ENCODE peak calls at places on chromosomes 12 and 14, in eight cellular contexts. T, J, M, S, Q, Z, C and P are unnamed samples.

GRCh38 chr14:58738189-58738836 is 100.6 kb downstream of the DACT1 start:
- DNase-seq in C (no peak), Z (no peak), S (no peak), M (no peak), T (no peak), J (no peak), Q (peak; percentile 90), P (no peak)

GRCh38 chr12:38892090-38892786 is 13.2 kb downstream of the CPNE8 start:
- DNase-seq in M (no peak), T (no peak), C (no peak), J (no peak), Q (no peak), S (no peak), Z (no peak), P (no peak)

GRCh38 chr12:80937391-80938238 is at the start of gene LIN7A:
- DNase-seq in S (no peak), C (peak; percentile 48), M (no peak), Z (peak; percentile 56), Q (peak; percentile 62), T (peak; percentile 73), J (no peak), P (peak; percentile 47)

GRCh38 chr12:120093592-120094355 is 22.8 kb downstream of the RAB35 start:
- DNase-seq in J (no peak), M (no peak), T (peak; percentile 81), S (no peak), C (no peak), Z (no peak), Q (no peak), P (peak; percentile 68)

GRCh38 chr12:113263431-113263963 is 42.2 kb downstream of the TPCN1 start:
- DNase-seq in M (no peak), T (no peak), C (no peak), J (no peak), Q (no peak), Z (no peak), S (no peak), P (no peak)

GRCh38 chr12:71455028-71455737 is 15.6 kb downstream of the LGR5 start:
- DNase-seq in Q (no peak), Z (no peak), S (no peak), M (no peak), J (peak; percentile 93), C (no peak), T (peak; percentile 41), P (no peak)

GRCh38 chr12:69688021-69688420 is 11.1 kb downstream of the BEST3 start:
- DNase-seq in T (peak; percentile 17), Z (no peak), Q (peak; percentile 61), J (no peak), M (no peak), C (no peak), S (no peak), P (no peak)

GRCh38 chr12:43407816-43408645 is 144.0 kb downstream of the ADAMTS20 start:
- DNase-seq in Z (no peak), M (no peak), C (no peak), Q (no peak), T (no peak), S (no peak), J (no peak), P (no peak)